ENCODE peak calls at places on chromosomes 12 and 14, in five cellular contexts. X, T, S, I and V are unnamed samples.

GRCh38 chr14:71103662-71104484 is 196.6 kb downstream of the PCNX1 start:
- DNase-seq in X (peak), T (peak), S (no peak), I (no peak), V (no peak)

GRCh38 chr12:5203274-5203673 is 159.6 kb downstream of the KCNA5 start:
- DNase-seq in X (no peak), T (no peak), S (no peak), I (no peak), V (no peak)

GRCh38 chr12:54134850-54135249 is 53.9 kb downstream of the SMUG1 start:
- DNase-seq in X (no peak), T (no peak), S (no peak), I (no peak), V (no peak)

GRCh38 chr14:32375663-32376062 is 46.6 kb downstream of the AKAP6 start:
- DNase-seq in X (no peak), T (no peak), S (no peak), I (no peak), V (no peak)

GRCh38 chr12:125674554-125674953 is 609.3 kb downstream of the AACS start:
- DNase-seq in X (no peak), T (no peak), S (no peak), I (no peak), V (no peak)

GRCh38 chr12:130482448-130482847 is 144.8 kb downstream of the PIWIL1 start:
- DNase-seq in X (no peak), T (no peak), S (no peak), I (no peak), V (no peak)

GRCh38 chr12:90013409-90013808 is 304.8 kb upstream of the ATP2B1 start:
- DNase-seq in X (no peak), T (peak), S (no peak), I (no peak), V (no peak)

GRCh38 chr12:53725824-53726223 is 1.4 kb downstream of the CALCOCO1 start:
- DNase-seq in X (no peak), T (no peak), S (no peak), I (no peak), V (no peak)

GRCh38 chr12:40104461-40105264 is 1.2 kb downstream of the SLC2A13 start:
- DNase-seq in X (no peak), T (no peak), S (no peak), I (no peak), V (no peak)

GRCh38 chr14:100738704-100739131 is 12.0 kb downstream of the DLK1 start:
- DNase-seq in X (no peak), T (no peak), S (no peak), I (no peak), V (peak)

GRCh38 chr14:104726600-104727451 is 2.8 kb downstream of the ADSS1 start:
- DNase-seq in X (no peak), T (no peak), S (no peak), I (no peak), V (peak)
- TF ChIP-seq CTCF in X (peak), T (no peak), S (no peak), I (peak), V (no peak)

DNA sequence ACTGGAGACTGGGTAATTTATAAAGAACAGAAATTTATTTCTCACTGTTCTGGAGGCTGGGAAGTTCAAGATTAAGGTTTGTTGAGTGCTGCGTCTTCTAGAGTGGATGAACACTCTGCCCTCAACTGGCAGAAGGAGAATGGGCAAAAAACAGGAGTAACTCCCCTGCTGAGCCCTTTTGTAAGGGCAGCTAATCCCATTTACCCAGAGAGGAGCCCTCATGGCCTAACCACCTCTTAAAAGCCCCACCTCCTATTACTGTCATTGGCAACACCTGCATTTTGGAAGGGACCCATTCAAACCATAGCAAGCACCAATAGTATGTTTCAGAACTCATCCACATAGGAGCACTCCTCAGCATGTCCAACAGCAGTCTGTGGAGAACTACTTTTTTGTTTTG is 47.4 kb downstream of the BORCS5 start:
- DNase-seq in X (no peak), T (no peak), S (no peak), I (no peak), V (no peak)
- TF ChIP-seq CTCF in X (no peak), T (no peak), S (no peak), I (no peak), V (no peak)

GRCh38 chr12:79162948-79163347 is 298.4 kb downstream of the SYT1 start:
- DNase-seq in X (no peak), T (no peak), S (no peak), I (no peak), V (no peak)
- TF ChIP-seq CTCF in X (no peak), T (no peak), S (no peak), I (no peak), V (no peak)

DNA sequence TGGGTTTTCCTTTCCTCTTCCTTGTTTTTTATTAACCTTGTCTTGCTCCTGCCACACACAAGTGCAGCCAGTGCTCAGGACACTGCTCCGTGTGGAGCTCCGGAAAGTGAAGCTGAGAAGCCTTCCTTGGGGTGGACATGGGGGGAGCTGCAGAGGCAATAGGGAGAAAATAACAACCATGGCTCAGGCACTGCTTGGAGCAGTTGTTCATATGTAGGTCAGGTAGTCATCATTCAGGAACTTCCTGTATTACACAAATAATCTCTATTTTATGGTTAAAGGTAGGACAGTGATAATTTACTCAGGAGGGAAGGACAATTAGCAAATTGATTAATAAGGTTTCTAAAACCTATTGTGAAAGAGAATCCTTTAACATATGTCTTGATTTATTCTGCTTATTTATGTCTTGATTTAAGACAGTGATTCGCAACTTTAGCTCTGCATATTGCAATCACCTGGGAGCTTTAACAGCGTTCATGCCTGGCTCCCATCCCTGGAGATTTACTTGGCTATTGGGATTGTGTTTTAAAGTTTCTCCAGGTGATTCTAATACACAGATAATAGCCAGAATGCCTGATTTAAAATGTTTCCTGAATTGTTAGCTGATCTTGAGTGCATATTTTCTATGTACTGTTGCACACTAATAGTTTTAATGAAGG is 92.1 kb downstream of the ETV6 start:
- DNase-seq in X (no peak), T (no peak), S (no peak), I (no peak), V (no peak)
- TF ChIP-seq CTCF in X (no peak), T (no peak), S (no peak), I (no peak), V (no peak)

GRCh38 chr12:85076688-85077430 is 40.7 kb downstream of the LRRIQ1 start:
- DNase-seq in X (peak), T (peak), S (peak), I (no peak), V (no peak)
- TF ChIP-seq CTCF in X (peak), T (peak), S (peak), I (peak), V (no peak)

DNA sequence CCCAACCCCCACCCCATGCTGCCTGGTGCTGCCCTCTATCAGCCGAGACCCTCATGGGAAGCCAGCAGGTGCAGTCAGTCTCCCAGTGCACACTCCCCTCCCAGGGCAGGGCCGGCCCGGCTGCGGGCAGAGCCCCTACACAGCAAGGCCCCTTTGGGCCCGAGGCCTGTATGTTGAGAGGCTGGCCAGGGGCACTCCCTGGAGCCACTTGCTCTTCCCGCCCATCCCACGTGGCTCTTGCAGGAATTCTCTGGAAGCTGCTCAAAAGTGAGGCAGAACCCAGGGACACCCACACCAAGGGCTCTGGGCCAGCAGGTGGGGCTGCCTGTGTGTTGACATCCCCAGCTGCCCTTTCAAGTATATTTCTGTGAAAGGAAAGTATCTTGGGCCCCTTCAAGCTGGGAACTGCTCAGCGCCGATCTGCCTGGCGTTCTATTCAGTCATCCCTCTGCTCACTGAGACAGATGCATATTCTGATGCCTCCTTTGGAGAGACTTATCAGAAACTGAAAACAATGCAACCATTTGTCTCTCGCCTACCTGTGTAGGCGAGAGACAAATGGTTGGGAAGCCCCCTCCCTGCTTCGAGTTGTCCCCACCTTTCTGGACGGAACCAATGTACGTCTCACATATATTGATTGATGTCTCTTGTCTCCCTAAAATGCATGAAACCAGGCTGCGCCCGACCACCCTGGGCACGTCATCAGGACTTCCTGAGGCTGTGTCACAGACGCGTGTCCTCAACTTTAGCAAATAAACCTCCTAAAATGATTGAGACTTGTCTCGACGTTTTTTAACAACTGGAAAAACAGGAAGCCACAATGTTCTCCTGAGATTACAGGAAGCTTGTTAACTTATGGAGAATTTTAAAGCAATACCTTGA is 6.0 kb downstream of the GPR132 start:
- DNase-seq in X (no peak), T (peak), S (no peak), I (no peak), V (peak)
- TF ChIP-seq CTCF in X (no peak), T (no peak), S (no peak), I (no peak), V (no peak)

GRCh38 chr14:96297000-96297399 is 41.0 kb downstream of the BDKRB1 start:
- DNase-seq in X (no peak), T (peak), S (no peak), I (no peak), V (no peak)
- TF ChIP-seq CTCF in X (peak), T (peak), S (peak), I (peak), V (no peak)

GRCh38 chr14:56874375-56874774 is 64.1 kb upstream of the OTX2 start:
- DNase-seq in X (no peak), T (peak), S (no peak), I (no peak), V (no peak)
- TF ChIP-seq CTCF in X (no peak), T (peak), S (no peak), I (peak), V (no peak)